ENCODE peak calls at places on chromosomes 3 and 15, in seven cellular contexts. B is thoracic aorta, O is A549, N is pancreas, S is mesendoderm, V is neuronal stem cell, U is ovary. A is an unnamed sample. For H3K4me1, the result is how much of the 10 kb centered on the place peaks cover.

GRCh38 chr3:156745766-156746165 is 71.4 kb downstream of the TIPARP start:
- DNase-seq in U (no peak), V (no peak), N (no peak), O (no peak), B (no peak), S (no peak), A (no peak)

GRCh38 chr3:115285001-115285400 is 137.9 kb upstream of the ZBTB20 start:
- DNase-seq in N (no peak), V (no peak), S (no peak), B (no peak), U (no peak), O (no peak), A (no peak)

GRCh38 chr3:25479727-25480010 is 51.6 kb downstream of the RARB start:
- DNase-seq in B (no peak), U (no peak), N (no peak), S (no peak), V (no peak), O (no peak), A (no peak)

GRCh38 chr3:4709336-4709735 is 216.2 kb downstream of the ITPR1 start:
- DNase-seq in U (no peak), N (no peak), B (no peak), S (no peak), V (no peak), O (no peak), A (no peak)

GRCh38 chr3:197495499-197495898 is 60.3 kb downstream of the BDH1 start:
- DNase-seq in B (no peak), V (no peak), U (no peak), S (no peak), O (no peak), N (no peak), A (no peak)

GRCh38 chr3:9704343-9705322 is 1.0 kb downstream of the CPNE9 start:
- DNase-seq in V (peak), U (peak), S (peak), N (no peak), O (peak), B (no peak), A (peak)

GRCh38 chr3:156483961-156484787 is 70.7 kb downstream of the SSR3 start:
- DNase-seq in N (no peak), O (no peak), B (no peak), U (no peak), V (no peak), S (no peak), A (no peak)

GRCh38 chr15:89101302-89102191 is 13.3 kb downstream of the ABHD2 start:
- DNase-seq in V (no peak), U (peak), N (peak), B (peak), O (peak), S (no peak), A (peak)

GRCh38 chr15:33699145-33699544 is 269.2 kb upstream of the CHRM5 start:
- DNase-seq in V (no peak), U (no peak), O (no peak), N (no peak), S (no peak), B (no peak), A (no peak)

GRCh38 chr15:93073465-93073952 is 15.5 kb downstream of the RGMA start:
- DNase-seq in O (no peak), N (no peak), U (peak), V (no peak), B (no peak), S (peak), A (peak)

GRCh38 chr3:137065381-137065780 is 107.6 kb downstream of the IL20RB start:
- DNase-seq in U (no peak), B (no peak), S (peak), N (no peak), O (no peak), V (no peak), A (no peak)

GRCh38 chr3:49410102-49410843 is 1.5 kb downstream of the RHOA start:
- DNase-seq in N (no peak), S (no peak), B (no peak), U (no peak), V (no peak), O (no peak), A (no peak)
- H3K4me1 ChIP-seq in N (under half), S (under half), B (half or more), U (under half), V (under half), O (half or more), A (half or more)

GRCh38 chr3:35651456-35651855 is 12.1 kb downstream of the ARPP21 start:
- DNase-seq in O (no peak), S (no peak), U (no peak), V (no peak), N (no peak), B (no peak), A (no peak)

GRCh38 chr3:35651888-35652287 is 12.6 kb downstream of the ARPP21 start:
- DNase-seq in V (no peak), U (no peak), O (peak), B (no peak), N (no peak), S (no peak), A (no peak)

GRCh38 chr3:35653347-35653746 is 14.0 kb downstream of the ARPP21 start:
- DNase-seq in U (no peak), S (no peak), O (no peak), N (no peak), B (no peak), V (no peak), A (no peak)

GRCh38 chr3:35649405-35649804 is 10.1 kb downstream of the ARPP21 start:
- DNase-seq in O (no peak), S (no peak), V (no peak), U (no peak), N (no peak), B (no peak), A (no peak)

DNA sequence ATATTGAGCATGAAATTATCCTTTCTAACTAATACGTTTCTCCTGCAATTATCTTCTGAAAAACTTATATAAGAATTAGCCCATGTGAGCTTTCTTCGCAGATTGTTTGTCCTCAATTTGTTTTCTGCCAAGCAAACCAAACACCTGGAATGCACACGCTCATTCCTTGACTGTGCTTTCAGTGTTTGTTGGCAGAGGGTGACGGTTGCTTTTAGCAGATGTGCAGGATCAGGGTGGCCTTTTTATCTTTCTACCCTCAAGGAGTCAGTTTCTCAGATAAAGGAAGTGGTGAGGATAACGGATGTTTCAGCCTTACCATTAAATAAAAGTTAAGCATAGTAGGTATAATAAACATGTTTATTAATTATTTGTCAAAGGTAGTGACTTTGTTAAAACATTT is 15.1 kb downstream of the ARPP21 start:
- DNase-seq in S (no peak), V (no peak), U (no peak), O (no peak), N (no peak), B (no peak), A (no peak)
- H3K27ac ChIP-seq in S (no peak), V (no peak), U (no peak), O (no peak), N (no peak), B (no peak), A (no peak)

DNA sequence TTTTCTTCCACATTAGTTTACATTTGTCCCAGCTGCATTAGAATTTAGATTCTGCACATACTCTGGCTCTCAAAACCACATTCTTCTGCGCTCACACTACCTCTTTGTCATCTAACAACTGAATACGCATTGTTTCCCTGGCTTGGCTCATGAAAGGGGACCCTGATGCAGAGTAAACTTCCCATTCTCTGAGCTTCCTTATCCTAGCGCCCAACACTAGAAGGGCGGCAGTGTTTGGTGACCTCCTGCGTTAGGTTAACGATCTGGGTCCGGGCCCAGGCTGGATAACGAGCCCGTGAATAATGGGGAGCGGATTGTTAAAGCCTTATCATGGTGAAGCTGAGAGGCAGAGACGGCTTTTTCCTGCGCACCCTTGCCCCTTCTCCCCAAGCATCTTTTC is 63.9 kb downstream of the ETV5 start:
- DNase-seq in U (no peak), V (peak), O (no peak), N (no peak), B (no peak), S (no peak), A (no peak)
- H3K4me3 ChIP-seq in U (no peak), V (no peak), O (no peak), N (no peak), B (no peak), S (no peak), A (no peak)

DNA sequence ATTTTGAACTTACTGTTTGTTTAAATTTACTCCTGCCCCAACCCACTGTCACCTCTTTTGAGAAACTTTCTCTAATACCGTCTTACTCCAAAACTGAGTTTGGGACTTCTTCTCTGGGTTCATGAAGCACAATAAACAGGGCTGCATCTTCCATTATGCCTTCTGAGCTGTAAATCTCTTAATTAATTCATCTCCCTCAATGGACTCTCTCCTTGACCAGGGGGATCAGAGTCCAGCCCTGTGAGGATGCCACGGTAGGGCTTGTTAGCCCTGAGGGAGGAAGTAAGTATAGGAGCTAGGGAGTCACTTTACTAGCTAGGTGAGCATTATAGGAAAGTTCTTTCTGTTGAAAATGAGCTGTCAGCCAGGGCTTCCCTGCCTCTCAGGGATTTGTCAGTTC is 299.3 kb upstream of the SATB1 start:
- DNase-seq in U (no peak), V (no peak), B (no peak), O (no peak), S (no peak), N (no peak), A (no peak)
- H3K4me1 ChIP-seq in U (under half), V (under half), B (under half), O (under half), S (under half), N (under half), A (under half)

GRCh38 chr3:56885879-56886647 is 84.3 kb upstream of the ARHGEF3 start:
- DNase-seq in V (no peak), N (no peak), S (no peak), B (no peak), U (no peak), O (no peak), A (no peak)
- H3K27ac ChIP-seq in V (no peak), N (no peak), S (no peak), B (no peak), U (no peak), O (no peak), A (no peak)

GRCh38 chr15:56805466-56806146 is 72.3 kb upstream of the ZNF280D start:
- DNase-seq in O (peak), U (peak), B (no peak), S (peak), V (no peak), N (no peak), A (no peak)
- H3K4me3 ChIP-seq in O (peak), U (peak), B (peak), S (no peak), V (no peak), N (no peak), A (no peak)